ENCODE peak calls at places on chromosomes 16 and 17, in six cellular contexts. I is cardiac fibroblast, F is PC-3, T is uterus, S is prostate gland, Z is progenitor cell of endocrine pancreas. Q is an unnamed sample.

GRCh38 chr17:17729620-17730249 is 48.5 kb downstream of the RAI1 start:
- DNase-seq in I (no peak), F (peak), T (no peak), S (peak), Z (peak), Q (no peak)

GRCh38 chr17:80812362-80813088 is 179.1 kb upstream of the CHMP6 start:
- DNase-seq in I (no peak), F (no peak), T (peak), S (no peak), Z (no peak), Q (no peak)

GRCh38 chr17:62140836-62141235 is 75.8 kb upstream of the MED13 start:
- DNase-seq in I (peak), F (no peak), T (no peak), S (no peak), Z (no peak), Q (peak)

GRCh38 chr17:73591278-73592078 is 52.8 kb downstream of the SDK2 start:
- DNase-seq in I (no peak), F (no peak), T (no peak), S (no peak), Z (no peak), Q (no peak)

GRCh38 chr17:81831957-81832607 is 1.0 kb downstream of the MCRIP1 start:
- DNase-seq in I (peak), F (no peak), T (no peak), S (no peak), Z (no peak), Q (peak)

GRCh38 chr16:81715358-81716196 is 63.5 kb upstream of the PLCG2 start:
- DNase-seq in I (no peak), F (no peak), T (no peak), S (no peak), Z (no peak), Q (peak)

GRCh38 chr17:65228734-65229390 is 91.7 kb downstream of the RGS9 start:
- DNase-seq in I (peak), F (peak), T (no peak), S (no peak), Z (no peak), Q (peak)

GRCh38 chr17:49132699-49133364 is at the start of gene B4GALNT2:
- DNase-seq in I (no peak), F (peak), T (no peak), S (no peak), Z (peak), Q (no peak)

GRCh38 chr17:28227278-28228108 is 91.5 kb upstream of the TMEM97 start:
- DNase-seq in I (peak), F (peak), T (no peak), S (peak), Z (peak), Q (peak)

GRCh38 chr17:30376621-30377452 is 1.9 kb upstream of the CPD start:
- DNase-seq in I (peak), F (peak), T (no peak), S (peak), Z (no peak), Q (peak)

GRCh38 chr17:81959362-81960129 is 1.4 kb downstream of the NOTUM start:
- DNase-seq in I (peak), F (peak), T (no peak), S (peak), Z (no peak), Q (peak)

GRCh38 chr16:82880361-82880760 is 253.6 kb downstream of the CDH13 start:
- DNase-seq in I (no peak), F (no peak), T (no peak), S (no peak), Z (no peak), Q (no peak)

GRCh38 chr17:76537578-76538280 is at the start of gene CYGB:
- DNase-seq in I (peak), F (no peak), T (no peak), S (no peak), Z (no peak), Q (peak)

GRCh38 chr17:32256695-32257013 is 9.0 kb upstream of the RHBDL3 start:
- DNase-seq in I (no peak), F (no peak), T (no peak), S (no peak), Z (no peak), Q (no peak)

GRCh38 chr16:25126820-25127232 is 15.3 kb downstream of the LCMT1 start:
- DNase-seq in I (peak), F (peak), T (peak), S (no peak), Z (no peak), Q (peak)

GRCh38 chr17:8162232-8162996 is at the start of gene VAMP2:
- DNase-seq in I (peak), F (peak), T (peak), S (peak), Z (peak), Q (peak)
- TF ChIP-seq CTCF in I (no peak), F (no peak), T (no peak), S (peak), Z (no peak), Q (no peak)

DNA sequence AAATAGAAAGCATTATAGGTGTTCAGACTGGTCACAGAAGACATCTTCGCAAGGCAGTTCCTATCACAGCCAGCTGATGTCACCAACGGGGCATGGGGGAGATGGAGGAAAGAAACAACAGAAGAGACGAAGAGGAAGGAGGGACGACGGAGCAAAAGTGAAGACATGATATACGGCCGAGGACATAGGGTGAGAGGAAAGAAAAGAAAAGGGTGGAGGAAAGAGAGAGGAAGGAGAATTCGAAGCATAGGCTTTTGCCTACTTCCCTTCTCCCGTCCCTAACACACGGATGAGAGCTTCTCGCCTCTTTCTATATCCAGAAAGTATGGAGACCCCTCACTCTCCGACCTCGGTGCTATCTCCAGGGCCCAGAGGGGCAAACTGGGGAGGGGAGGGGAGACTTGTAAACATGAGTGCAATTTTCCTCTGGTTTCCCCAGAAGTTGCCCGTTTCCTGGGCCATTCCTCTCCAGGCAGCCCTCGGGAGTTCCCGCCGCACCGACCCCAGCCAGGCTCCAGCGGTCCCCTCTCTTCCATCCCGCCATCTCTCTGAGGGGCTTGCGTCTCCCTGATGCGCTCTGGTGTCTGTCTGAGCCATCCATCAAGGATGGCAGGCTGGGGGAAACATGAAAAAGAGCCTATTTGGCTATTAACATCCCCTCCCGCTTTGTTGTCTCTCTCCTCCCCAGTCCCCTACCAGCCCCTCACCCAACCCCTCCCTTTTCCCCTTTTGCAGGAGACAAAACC is 26.0 kb downstream of the COPZ2 start:
- DNase-seq in I (peak), F (peak), T (no peak), S (no peak), Z (no peak), Q (no peak)
- TF ChIP-seq CTCF in I (peak), F (peak), T (no peak), S (peak), Z (peak), Q (peak)

GRCh38 chr16:69532761-69533459 is 32.9 kb upstream of the NFAT5 start:
- DNase-seq in I (no peak), F (no peak), T (no peak), S (no peak), Z (no peak), Q (peak)
- TF ChIP-seq CTCF in I (no peak), F (no peak), T (no peak), S (no peak), Z (no peak), Q (peak)

GRCh38 chr16:4512473-4512872 is 26.1 kb downstream of the CDIP1 start:
- DNase-seq in I (no peak), F (no peak), T (no peak), S (no peak), Z (no peak), Q (no peak)
- TF ChIP-seq CTCF in I (no peak), F (no peak), T (no peak), S (no peak), Z (no peak), Q (no peak)

GRCh38 chr16:23302045-23302956 is at the start of gene SCNN1B:
- DNase-seq in I (no peak), F (peak), T (no peak), S (peak), Z (peak), Q (no peak)
- TF ChIP-seq CTCF in I (no peak), F (peak), T (no peak), S (no peak), Z (no peak), Q (no peak)

GRCh38 chr17:44977740-44978584 is 9.9 kb upstream of the C1QL1 start:
- DNase-seq in I (no peak), F (no peak), T (no peak), S (no peak), Z (no peak), Q (no peak)

GRCh38 chr17:44978807-44979206 is 10.7 kb upstream of the C1QL1 start:
- DNase-seq in I (no peak), F (no peak), T (no peak), S (no peak), Z (no peak), Q (no peak)

GRCh38 chr17:44976198-44976597 is 8.1 kb upstream of the C1QL1 start:
- DNase-seq in I (no peak), F (no peak), T (no peak), S (no peak), Z (no peak), Q (no peak)

GRCh38 chr17:44979426-44980273 is 11.5 kb upstream of the C1QL1 start:
- DNase-seq in I (no peak), F (no peak), T (no peak), S (no peak), Z (no peak), Q (peak)

DNA sequence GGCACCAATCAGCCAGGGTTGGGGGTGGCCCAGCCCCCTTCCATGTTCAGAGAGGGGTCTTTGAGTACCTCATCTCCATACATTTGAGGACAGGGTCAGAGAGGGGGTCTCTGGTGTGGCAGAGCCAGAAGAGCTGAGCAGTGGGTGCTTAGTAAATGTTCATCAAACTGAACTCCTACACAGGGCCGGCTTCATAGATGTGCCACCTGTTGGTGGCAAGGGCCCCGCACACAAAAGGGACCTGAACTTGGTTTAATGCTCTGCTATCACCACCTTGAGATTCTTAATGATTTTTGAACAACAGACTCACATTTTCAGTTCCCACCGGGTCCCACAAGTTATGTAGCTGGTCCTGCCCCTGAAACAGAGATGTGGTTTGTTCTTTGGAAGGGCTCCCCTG is 9.0 kb upstream of the C1QL1 start:
- DNase-seq in I (no peak), F (peak), T (no peak), S (no peak), Z (no peak), Q (no peak)
- TF ChIP-seq CTCF in I (no peak), F (peak), T (no peak), S (no peak), Z (no peak), Q (no peak)

GRCh38 chr16:86067516-86067915 is 168.6 kb downstream of the IRF8 start:
- DNase-seq in I (no peak), F (no peak), T (no peak), S (no peak), Z (no peak), Q (no peak)

GRCh38 chr16:86066755-86067154 is 167.8 kb downstream of the IRF8 start:
- DNase-seq in I (no peak), F (no peak), T (no peak), S (no peak), Z (no peak), Q (no peak)

GRCh38 chr16:86063696-86064405 is 164.9 kb downstream of the IRF8 start:
- DNase-seq in I (no peak), F (no peak), T (no peak), S (no peak), Z (no peak), Q (no peak)

GRCh38 chr16:86064431-86065250 is 165.7 kb downstream of the IRF8 start:
- DNase-seq in I (no peak), F (no peak), T (no peak), S (no peak), Z (no peak), Q (no peak)

GRCh38 chr16:86065711-86066110 is 166.7 kb downstream of the IRF8 start:
- DNase-seq in I (no peak), F (no peak), T (no peak), S (no peak), Z (no peak), Q (no peak)
- TF ChIP-seq CTCF in I (no peak), F (no peak), T (no peak), S (no peak), Z (no peak), Q (no peak)

GRCh38 chr16:77193377-77193776 is 2.4 kb downstream of the MON1B start:
- DNase-seq in I (no peak), F (no peak), T (no peak), S (no peak), Z (no peak), Q (no peak)

GRCh38 chr16:77191259-77191969 is 424 bp downstream of the MON1B start:
- DNase-seq in I (peak), F (no peak), T (peak), S (no peak), Z (no peak), Q (peak)

GRCh38 chr16:77194295-77195231 is 3.6 kb downstream of the MON1B start:
- DNase-seq in I (no peak), F (no peak), T (no peak), S (no peak), Z (no peak), Q (no peak)

GRCh38 chr16:77190190-77190477 is 856 bp upstream of the MON1B start:
- DNase-seq in I (no peak), F (no peak), T (no peak), S (no peak), Z (no peak), Q (no peak)

GRCh38 chr16:77190478-77191258 is at the start of gene MON1B:
- DNase-seq in I (peak), F (peak), T (peak), S (peak), Z (peak), Q (peak)
- TF ChIP-seq CTCF in I (peak), F (no peak), T (no peak), S (no peak), Z (peak), Q (no peak)

GRCh38 chr16:27230562-27230991 is 27.3 kb downstream of the KDM8 start:
- DNase-seq in I (no peak), F (no peak), T (no peak), S (no peak), Z (no peak), Q (no peak)
- TF ChIP-seq CTCF in I (no peak), F (no peak), T (no peak), S (no peak), Z (peak), Q (no peak)

DNA sequence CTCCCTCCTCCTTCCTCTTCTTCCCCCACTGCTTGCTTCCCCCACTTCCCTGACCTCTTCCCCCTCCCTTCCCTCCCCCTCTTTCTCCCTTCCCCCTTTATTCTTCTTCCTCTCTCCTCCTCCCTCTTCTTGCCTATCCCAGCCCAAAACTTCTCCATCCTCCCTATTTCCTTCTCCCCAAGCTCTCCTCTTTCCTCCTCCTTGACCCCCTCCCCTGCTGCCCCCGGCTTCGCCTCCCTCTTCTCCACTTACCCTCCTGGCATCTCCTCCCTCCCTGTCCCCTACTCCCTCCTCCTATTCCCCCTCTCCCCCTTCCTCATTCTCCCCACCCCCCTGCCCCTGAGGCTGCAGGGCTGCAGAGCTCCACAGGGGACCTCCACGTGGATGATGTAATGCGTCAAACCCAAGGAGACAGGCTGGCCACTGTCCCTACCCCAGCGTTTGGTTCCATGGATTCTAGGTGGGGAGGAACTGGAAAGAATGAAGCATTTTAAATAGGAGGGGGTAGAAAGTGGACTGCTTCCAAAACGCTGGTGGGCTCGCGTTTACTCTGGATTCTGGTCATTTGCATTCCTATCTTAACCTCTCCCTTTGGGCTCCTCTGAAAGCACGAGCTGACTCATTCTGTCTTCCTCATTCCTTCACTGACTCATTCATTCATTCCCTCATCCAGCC is 687 bp upstream of the COTL1 start:
- DNase-seq in I (peak), F (peak), T (peak), S (no peak), Z (no peak), Q (peak)
- TF ChIP-seq CTCF in I (peak), F (no peak), T (peak), S (no peak), Z (no peak), Q (peak)